ENCODE peak calls at places on chromosome 22, in six cellular contexts. Z, F, S, N, J and Y are unnamed samples. For H3K4me1, the result is how much of the 10 kb centered on the place peaks cover.

GRCh38 chr22:26679003-26679629 is 21.7 kb downstream of the MIAT start:
- DNase-seq in J (peak), S (peak), N (peak), Z (no peak), F (peak), Y (peak)

GRCh38 chr22:47802446-47802845 is 1040.0 kb downstream of the TBC1D22A start:
- DNase-seq in N (no peak), F (no peak), Z (no peak), J (no peak), S (no peak), Y (no peak)

GRCh38 chr22:44543781-44544181 is 45.7 kb upstream of the RTL6 start:
- DNase-seq in Z (no peak), F (no peak), N (no peak), S (no peak), J (no peak), Y (no peak)

GRCh38 chr22:17074648-17075002 is 10.2 kb upstream of the IL17RA start:
- DNase-seq in J (no peak), S (no peak), N (no peak), F (no peak), Z (no peak), Y (no peak)

GRCh38 chr22:49218142-49218541 is 609.5 kb downstream of the BRD1 start:
- DNase-seq in Z (no peak), S (peak), F (no peak), N (no peak), J (no peak), Y (no peak)

GRCh38 chr22:33931406-33931805 is 11.1 kb upstream of the LARGE1 start:
- DNase-seq in Z (no peak), F (no peak), J (no peak), N (no peak), S (no peak), Y (no peak)

GRCh38 chr22:11066458-11067285 is 4461.3 kb upstream of the OR11H1 start:
- DNase-seq in F (peak), S (no peak), J (no peak), N (peak), Z (peak), Y (no peak)

GRCh38 chr22:46001426-46002106 is 24.6 kb upstream of the WNT7B start:
- DNase-seq in F (peak), S (no peak), Z (peak), J (no peak), N (peak), Y (no peak)

GRCh38 chr22:38270091-38270972 is 2.5 kb downstream of the TMEM184B start:
- DNase-seq in N (no peak), Z (no peak), F (no peak), J (no peak), S (no peak), Y (no peak)

GRCh38 chr22:34808618-34809017 is 257.3 kb upstream of the ISX start:
- DNase-seq in Z (no peak), N (no peak), J (no peak), S (no peak), F (no peak), Y (no peak)

GRCh38 chr22:26763633-26764295 is 106.4 kb downstream of the MIAT start:
- DNase-seq in N (no peak), Z (no peak), F (no peak), J (no peak), S (no peak), Y (no peak)

GRCh38 chr22:25403752-25404471 is 160.6 kb upstream of the GRK3 start:
- DNase-seq in S (peak), F (no peak), N (no peak), J (no peak), Z (peak), Y (no peak)

GRCh38 chr22:31585161-31585859 is 76.7 kb downstream of the PISD start:
- DNase-seq in J (no peak), F (no peak), S (no peak), N (no peak), Z (no peak), Y (no peak)

GRCh38 chr22:49678137-49678841 is 149.4 kb downstream of the BRD1 start:
- DNase-seq in Z (peak), F (no peak), J (no peak), S (no peak), N (no peak), Y (no peak)

GRCh38 chr22:45777046-45777851 is 105.6 kb downstream of the ATXN10 start:
- DNase-seq in J (no peak), Z (no peak), N (no peak), S (no peak), F (no peak), Y (no peak)

GRCh38 chr22:47406180-47406723 is 643.8 kb downstream of the TBC1D22A start:
- DNase-seq in S (no peak), J (no peak), Z (peak), F (no peak), N (no peak), Y (no peak)

GRCh38 chr22:45242778-45243191 is 2.1 kb upstream of the KIAA0930 start:
- DNase-seq in S (peak), F (no peak), J (no peak), Z (peak), N (peak), Y (no peak)

GRCh38 chr22:50236731-50237409 is 8.0 kb downstream of the TUBGCP6 start:
- DNase-seq in J (peak), S (no peak), F (no peak), N (peak), Z (peak), Y (no peak)

GRCh38 chr22:35039625-35040024 is 26.3 kb upstream of the ISX start:
- DNase-seq in J (no peak), Z (no peak), N (no peak), S (no peak), F (no peak), Y (no peak)

GRCh38 chr22:29369460-29369859 is 18.9 kb downstream of the AP1B1 start:
- DNase-seq in J (no peak), S (no peak), N (no peak), F (no peak), Z (no peak), Y (no peak)

GRCh38 chr22:28798810-28799124 is 1.6 kb downstream of the XBP1 start:
- DNase-seq in J (no peak), Z (no peak), N (no peak), S (no peak), F (no peak), Y (no peak)

GRCh38 chr22:47943729-47944700 is 1181.6 kb downstream of the TBC1D22A start:
- DNase-seq in F (no peak), N (no peak), J (no peak), S (no peak), Z (no peak), Y (no peak)

GRCh38 chr22:22025320-22026156 is 43.0 kb upstream of the TOP3B start:
- DNase-seq in S (no peak), Z (no peak), F (no peak), J (peak), N (no peak), Y (no peak)
- H3K4me1 ChIP-seq in S (under half), Z (under half), F (under half), J (under half), N (under half), Y (under half)

DNA sequence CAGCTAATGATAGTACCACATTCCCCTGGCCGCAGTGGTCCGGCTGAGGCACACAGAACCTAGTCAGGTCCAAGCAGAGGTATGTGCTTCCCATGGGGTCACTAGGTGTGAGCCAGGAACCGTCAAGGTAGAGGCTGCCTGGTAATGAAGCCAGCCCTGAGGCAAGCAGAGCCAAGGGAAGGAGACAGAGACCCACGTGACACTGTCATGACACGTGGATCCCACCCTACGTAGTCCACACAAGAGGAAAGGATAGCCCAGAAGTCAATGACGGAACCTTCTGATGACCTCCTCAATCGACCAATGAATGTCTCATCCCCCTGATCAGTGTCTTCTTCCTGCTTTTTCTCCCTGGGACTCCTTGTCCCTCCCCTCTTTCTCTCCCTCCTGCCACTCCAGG is 19.0 kb downstream of the A4GALT start:
- DNase-seq in S (no peak), J (no peak), Z (no peak), N (no peak), F (no peak), Y (no peak)
- H3K4me3 ChIP-seq in S (no peak), J (no peak), Z (no peak), N (no peak), F (no peak), Y (no peak)

GRCh38 chr22:39408173-39408572 is 8.6 kb downstream of the TAB1 start:
- DNase-seq in S (no peak), F (no peak), N (no peak), J (no peak), Z (no peak), Y (no peak)
- H3K27ac ChIP-seq in S (no peak), F (no peak), N (no peak), J (no peak), Z (no peak), Y (no peak)

DNA sequence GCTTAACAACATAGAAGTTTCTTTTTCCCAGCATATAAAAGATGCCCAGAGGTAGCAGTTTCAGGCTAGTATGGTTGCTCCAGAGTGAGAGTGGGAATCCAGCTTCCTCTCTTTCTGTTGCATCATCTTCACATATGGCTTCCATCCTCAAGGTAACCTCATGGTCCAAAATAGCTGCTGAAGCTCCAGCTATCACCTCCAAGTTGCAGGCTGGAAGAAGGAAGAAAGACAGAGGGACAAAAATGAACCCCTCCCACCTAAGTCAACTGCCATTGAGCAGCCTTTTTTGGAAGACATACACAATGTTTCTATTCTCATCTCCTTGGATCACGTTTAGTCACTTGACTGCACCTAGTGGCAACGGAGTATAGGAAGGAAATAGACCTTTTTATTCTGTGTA is 5.3 kb downstream of the CSF2RB start:
- DNase-seq in J (no peak), N (no peak), S (no peak), F (no peak), Z (no peak), Y (no peak)
- H3K4me1 ChIP-seq in J (under half), N (under half), S (under half), F (under half), Z (under half), Y (under half)

GRCh38 chr22:42509548-42509947 is 10.0 kb downstream of the RRP7A start:
- DNase-seq in J (no peak), F (no peak), Z (no peak), S (no peak), N (no peak), Y (no peak)
- H3K4me3 ChIP-seq in J (no peak), F (no peak), Z (no peak), S (no peak), N (no peak), Y (no peak)

GRCh38 chr22:20268350-20269012 is 363 bp upstream of the RTN4R start:
- DNase-seq in F (peak), S (peak), N (no peak), Z (no peak), J (peak), Y (peak)
- H3K27ac ChIP-seq in F (no peak), S (no peak), N (peak), Z (no peak), J (no peak), Y (no peak)

GRCh38 chr22:30438559-30438958 is 13.0 kb downstream of the MTFP1 start:
- DNase-seq in N (no peak), S (peak), J (no peak), Z (peak), F (no peak), Y (no peak)
- H3K4me1 ChIP-seq in N (under half), S (under half), J (under half), Z (under half), F (under half), Y (under half)